ENCODE peak calls at places on chromosomes 5 and 9, in five cellular contexts. L is glutamatergic neuron, S is GM20000, W is right lobe of liver, P is sigmoid colon. K is an unnamed sample.

GRCh38 chr5:132251220-132251725 is 6.2 kb upstream of the PDLIM4 start:
- DNase-seq in L (no peak), S (no peak), W (no peak), P (peak; percentile 63), K (no peak)

GRCh38 chr5:172769324-172769597 is 1.7 kb downstream of the DUSP1 start:
- DNase-seq in L (no peak), S (no peak), W (no peak), P (no peak), K (no peak)

GRCh38 chr9:115985657-115986056 is 167.9 kb upstream of the PAPPA start:
- DNase-seq in L (no peak), S (no peak), W (no peak), P (no peak), K (no peak)

GRCh38 chr5:127008300-127008975 is 21.9 kb downstream of the MARCHF3 start:
- DNase-seq in L (no peak), S (no peak), W (no peak), P (no peak), K (no peak)

GRCh38 chr5:38187532-38187931 is 70.8 kb upstream of the EGFLAM start:
- DNase-seq in L (no peak), S (no peak), W (no peak), P (no peak), K (no peak)

GRCh38 chr5:72600401-72600981 is 93.3 kb upstream of the ZNF366 start:
- DNase-seq in L (no peak), S (no peak), W (no peak), P (no peak), K (no peak)

GRCh38 chr5:79471556-79471955 is 42.4 kb downstream of the HOMER1 start:
- DNase-seq in L (no peak), S (no peak), W (no peak), P (no peak), K (no peak)

GRCh38 chr9:97237311-97237786 is 70.1 kb upstream of the CCDC180 start:
- DNase-seq in L (peak; percentile 31), S (no peak), W (no peak), P (no peak), K (no peak)

GRCh38 chr5:177996660-177997318 is 747 bp upstream of the PROP1 start:
- DNase-seq in L (no peak), S (no peak), W (no peak), P (no peak), K (no peak)

GRCh38 chr9:76944011-76944410 is 38.1 kb upstream of the PRUNE2 start:
- DNase-seq in L (no peak), S (no peak), W (no peak), P (no peak), K (no peak)

GRCh38 chr5:96257904-96258303 is 175.1 kb downstream of the PCSK1 start:
- DNase-seq in L (no peak), S (no peak), W (no peak), P (no peak), K (no peak)

GRCh38 chr5:169592937-169593650 is 9.5 kb downstream of the SPDL1 start:
- DNase-seq in L (no peak), S (no peak), W (no peak), P (no peak), K (no peak)

GRCh38 chr5:125278711-125279110 is 532.3 kb upstream of the ZNF608 start:
- DNase-seq in L (no peak), S (no peak), W (no peak), P (no peak), K (no peak)

GRCh38 chr5:135214897-135215616 is 181.0 kb upstream of the PITX1 start:
- DNase-seq in L (no peak), S (no peak), W (no peak), P (peak; percentile 56), K (no peak)

GRCh38 chr5:64457846-64458245 is 48.0 kb upstream of the RGS7BP start:
- DNase-seq in L (no peak), S (no peak), W (no peak), P (no peak), K (no peak)

GRCh38 chr5:180070726-180071417 is 687 bp downstream of the RNF130 start:
- DNase-seq in L (peak; percentile 77), S (peak; percentile 28), W (no peak), P (peak; percentile 71), K (no peak)

GRCh38 chr5:31770157-31770556 is 131.2 kb downstream of the PDZD2 start:
- DNase-seq in L (no peak), S (no peak), W (no peak), P (no peak), K (no peak)

GRCh38 chr5:175457466-175457865 is 13.5 kb upstream of the DRD1 start:
- DNase-seq in L (no peak), S (no peak), W (no peak), P (no peak), K (no peak)

GRCh38 chr9:129162901-129163670 is 15.0 kb downstream of the IER5L start:
- DNase-seq in L (no peak), S (no peak), W (no peak), P (no peak), K (no peak)
- TF ChIP-seq CTCF in L (no peak), S (no peak), W (no peak), P (no peak), K (no peak)

GRCh38 chr5:48192-48591 is 43.8 kb upstream of the PLEKHG4B start:
- DNase-seq in L (no peak), S (no peak), W (no peak), P (no peak), K (no peak)

GRCh38 chr5:40184-40583 is 51.8 kb upstream of the PLEKHG4B start:
- DNase-seq in L (no peak), S (no peak), W (no peak), P (no peak), K (no peak)

DNA sequence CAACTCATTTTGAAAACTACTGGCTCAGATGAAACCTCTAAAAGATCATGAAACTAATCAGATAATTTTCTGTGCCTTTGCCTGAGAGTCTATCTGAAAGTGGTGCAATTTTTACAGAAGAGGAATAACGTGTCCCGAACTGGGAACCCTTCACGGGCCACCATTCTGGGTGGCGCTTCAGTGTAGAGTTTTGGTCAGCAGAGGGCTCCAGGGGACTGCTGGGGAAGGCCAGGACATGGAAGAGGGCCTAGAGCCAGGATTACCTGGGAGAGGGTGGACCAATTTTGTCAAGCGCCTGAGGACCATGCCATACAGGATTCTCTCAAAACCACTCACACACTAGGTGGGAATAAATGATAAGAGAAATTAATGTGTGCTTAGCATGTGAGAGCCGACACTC is 49.7 kb upstream of the PLEKHG4B start:
- DNase-seq in L (peak; percentile 50), S (no peak), W (no peak), P (no peak), K (no peak)
- TF ChIP-seq CTCF in L (no peak), S (no peak), W (peak; percentile 39), P (no peak), K (peak; percentile 13)

DNA sequence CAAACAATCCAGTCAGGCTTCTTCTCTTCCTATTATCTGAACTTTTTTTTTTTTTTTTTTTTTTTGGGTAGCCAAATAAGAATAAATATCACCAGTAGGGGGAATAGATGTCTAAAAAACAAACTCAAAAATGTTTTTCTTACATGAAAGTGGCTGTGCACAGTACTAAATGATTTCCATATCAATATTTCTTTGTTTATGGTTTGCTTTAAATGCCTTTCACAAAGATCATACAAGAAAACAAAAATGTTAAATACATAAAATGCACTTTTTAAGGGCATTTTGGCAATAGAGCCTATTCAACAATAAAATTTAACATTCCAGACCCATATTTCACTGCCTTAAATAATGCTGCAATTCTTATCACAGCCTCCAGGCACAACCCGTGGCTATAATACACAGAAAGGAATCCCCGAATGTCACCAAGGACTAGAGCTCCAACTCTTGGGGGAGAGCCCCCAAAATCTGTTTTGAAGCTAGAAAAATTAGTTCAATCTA is 91.1 kb upstream of the TBCA start:
- DNase-seq in L (no peak), S (no peak), W (no peak), P (no peak), K (no peak)
- TF ChIP-seq CTCF in L (peak; percentile 38), S (no peak), W (peak; percentile 28), P (no peak), K (no peak)

DNA sequence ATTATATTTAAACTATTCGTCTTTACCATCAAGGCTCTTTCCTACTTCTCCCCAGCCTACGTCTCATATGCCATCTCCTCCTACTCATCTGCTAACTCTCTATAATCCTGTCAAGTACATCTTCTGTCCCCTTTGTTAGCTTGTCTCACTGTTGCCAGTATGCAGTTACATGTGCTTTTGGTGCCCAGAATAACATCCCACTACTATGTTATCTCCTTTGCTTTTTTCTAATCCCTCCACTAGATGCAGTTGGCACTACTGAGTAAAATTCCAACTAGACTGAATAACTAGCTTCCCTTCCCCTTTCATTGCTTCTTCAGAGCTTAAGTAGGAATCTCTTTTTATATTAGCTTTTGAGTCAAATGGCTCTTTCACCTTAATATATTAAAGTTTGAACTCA is 3.0 kb upstream of the ARRDC3 start:
- DNase-seq in L (no peak), S (no peak), W (no peak), P (no peak), K (no peak)
- TF ChIP-seq CTCF in L (no peak), S (no peak), W (no peak), P (no peak), K (no peak)

DNA sequence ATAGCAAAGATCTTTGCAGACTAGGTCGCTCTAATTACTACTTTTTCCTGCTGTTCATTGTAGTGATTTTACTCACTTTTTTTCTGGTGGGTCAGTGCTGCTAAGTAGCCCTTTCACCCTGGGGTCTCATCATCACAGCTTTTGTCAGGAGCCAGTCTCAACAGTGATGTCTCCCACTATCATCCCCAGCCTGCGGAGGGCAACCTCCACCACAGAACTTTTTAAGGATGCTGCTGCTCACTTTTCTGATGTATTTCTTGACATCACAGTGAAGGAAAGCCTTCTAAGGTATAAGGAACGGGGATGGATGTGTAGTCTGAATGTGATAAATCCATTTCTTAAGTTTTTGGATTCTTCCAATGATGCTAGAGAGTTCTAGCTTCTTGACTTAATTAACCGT is 242.5 kb upstream of the RIOK2 start:
- DNase-seq in L (no peak), S (no peak), W (no peak), P (no peak), K (no peak)
- TF ChIP-seq CTCF in L (no peak), S (peak; percentile 13), W (no peak), P (no peak), K (peak; percentile 35)

GRCh38 chr5:155087036-155087435 is 73.5 kb downstream of the KIF4B start:
- DNase-seq in L (no peak), S (no peak), W (no peak), P (no peak), K (no peak)

GRCh38 chr5:155092318-155092717 is 78.8 kb downstream of the KIF4B start:
- DNase-seq in L (no peak), S (no peak), W (no peak), P (no peak), K (no peak)

GRCh38 chr5:155091063-155091648 is 77.6 kb downstream of the KIF4B start:
- DNase-seq in L (no peak), S (no peak), W (no peak), P (no peak), K (no peak)

GRCh38 chr5:155085282-155085990 is 71.9 kb downstream of the KIF4B start:
- DNase-seq in L (no peak), S (no peak), W (no peak), P (no peak), K (no peak)

GRCh38 chr5:155089649-155090048 is 76.1 kb downstream of the KIF4B start:
- DNase-seq in L (no peak), S (no peak), W (no peak), P (no peak), K (no peak)
- TF ChIP-seq CTCF in L (no peak), S (no peak), W (no peak), P (no peak), K (no peak)